ENCODE peak calls at places on chromosomes 3 and 15, in four cellular contexts. One of them, this sample, is unnamed. For H3K4me1, the result is how much of the 10 kb centered on the place peaks cover.

GRCh38 chr3:14689247-14689980 is 14.5 kb downstream of the C3orf20 start:
- DNase-seq in HepG2: no peak
- DNase-seq in HCT116: no peak
- DNase-seq in K562: no peak
- DNase-seq in this sample: no peak

GRCh38 chr15:25849431-25849921 is 13.7 kb downstream of the ATP10A start:
- DNase-seq in HCT116: no peak
- DNase-seq in K562: no peak
- DNase-seq in HepG2: no peak
- DNase-seq in this sample: no peak

GRCh38 chr3:77373619-77374018 is 333.7 kb downstream of the ROBO2 start:
- DNase-seq in K562: no peak
- DNase-seq in HepG2: no peak
- DNase-seq in HCT116: no peak
- DNase-seq in this sample: no peak

GRCh38 chr3:190013943-190014924 is 106.5 kb downstream of the P3H2 start:
- DNase-seq in HepG2: no peak
- DNase-seq in K562: no peak
- DNase-seq in HCT116: no peak
- DNase-seq in this sample: no peak

GRCh38 chr3:183188895-183189462 is 26.4 kb upstream of the LAMP3 start:
- DNase-seq in K562: peak
- DNase-seq in HepG2: peak
- DNase-seq in HCT116: peak
- DNase-seq in this sample: no peak

GRCh38 chr15:25905140-25905539 is 42.0 kb upstream of the ATP10A start:
- DNase-seq in HepG2: no peak
- DNase-seq in HCT116: no peak
- DNase-seq in K562: no peak
- DNase-seq in this sample: no peak

GRCh38 chr3:176953106-176954080 is 243.9 kb downstream of the TBL1XR1 start:
- DNase-seq in HepG2: no peak
- DNase-seq in HCT116: no peak
- DNase-seq in K562: no peak
- DNase-seq in this sample: no peak

GRCh38 chr3:138936763-138937689 is 9.9 kb downstream of the FOXL2 start:
- DNase-seq in HCT116: no peak
- DNase-seq in K562: no peak
- DNase-seq in HepG2: no peak
- DNase-seq in this sample: no peak

GRCh38 chr15:23565395-23566069 is at the start of gene MKRN3:
- DNase-seq in HCT116: peak
- DNase-seq in K562: peak
- DNase-seq in HepG2: peak
- DNase-seq in this sample: peak

GRCh38 chr15:89783111-89783860 is 7.2 kb downstream of the MESP2 start:
- DNase-seq in HCT116: no peak
- DNase-seq in K562: peak
- DNase-seq in HepG2: no peak
- DNase-seq in this sample: no peak

GRCh38 chr3:120161902-120162301 is 67.7 kb upstream of the GSK3B start:
- DNase-seq in K562: no peak
- DNase-seq in HCT116: no peak
- DNase-seq in HepG2: no peak
- DNase-seq in this sample: no peak

GRCh38 chr3:172106037-172106559 is 66.7 kb downstream of the FNDC3B start:
- DNase-seq in K562: no peak
- DNase-seq in HepG2: no peak
- DNase-seq in HCT116: no peak
- DNase-seq in this sample: no peak
- H3K4me1 ChIP-seq in K562: under half
- H3K4me1 ChIP-seq in HepG2: half or more
- H3K4me1 ChIP-seq in HCT116: under half
- H3K4me1 ChIP-seq in this sample: half or more

GRCh38 chr15:67880651-67881182 is 40.9 kb upstream of the RNU6-1 start:
- DNase-seq in K562: no peak
- DNase-seq in HCT116: no peak
- DNase-seq in HepG2: peak
- DNase-seq in this sample: no peak

GRCh38 chr15:67882487-67883227 is 42.8 kb upstream of the RNU6-1 start:
- DNase-seq in HepG2: no peak
- DNase-seq in HCT116: no peak
- DNase-seq in K562: peak
- DNase-seq in this sample: no peak

GRCh38 chr15:67883228-67883773 is 43.5 kb upstream of the RNU6-1 start:
- DNase-seq in HepG2: no peak
- DNase-seq in K562: peak
- DNase-seq in HCT116: no peak
- DNase-seq in this sample: no peak

GRCh38 chr15:67878647-67879293 is 38.9 kb upstream of the RNU6-1 start:
- DNase-seq in HepG2: no peak
- DNase-seq in HCT116: no peak
- DNase-seq in K562: no peak
- DNase-seq in this sample: no peak

GRCh38 chr15:67879440-67880129 is 39.7 kb upstream of the RNU6-1 start:
- DNase-seq in HCT116: no peak
- DNase-seq in HepG2: no peak
- DNase-seq in K562: no peak
- DNase-seq in this sample: no peak
- TF ChIP-seq TCF7L2 in HCT116: no peak
- TF ChIP-seq TCF7L2 in HepG2: no peak
- TF ChIP-seq TCF7L2 in K562: no peak
- TF ChIP-seq TCF7L2 in this sample: no peak

DNA sequence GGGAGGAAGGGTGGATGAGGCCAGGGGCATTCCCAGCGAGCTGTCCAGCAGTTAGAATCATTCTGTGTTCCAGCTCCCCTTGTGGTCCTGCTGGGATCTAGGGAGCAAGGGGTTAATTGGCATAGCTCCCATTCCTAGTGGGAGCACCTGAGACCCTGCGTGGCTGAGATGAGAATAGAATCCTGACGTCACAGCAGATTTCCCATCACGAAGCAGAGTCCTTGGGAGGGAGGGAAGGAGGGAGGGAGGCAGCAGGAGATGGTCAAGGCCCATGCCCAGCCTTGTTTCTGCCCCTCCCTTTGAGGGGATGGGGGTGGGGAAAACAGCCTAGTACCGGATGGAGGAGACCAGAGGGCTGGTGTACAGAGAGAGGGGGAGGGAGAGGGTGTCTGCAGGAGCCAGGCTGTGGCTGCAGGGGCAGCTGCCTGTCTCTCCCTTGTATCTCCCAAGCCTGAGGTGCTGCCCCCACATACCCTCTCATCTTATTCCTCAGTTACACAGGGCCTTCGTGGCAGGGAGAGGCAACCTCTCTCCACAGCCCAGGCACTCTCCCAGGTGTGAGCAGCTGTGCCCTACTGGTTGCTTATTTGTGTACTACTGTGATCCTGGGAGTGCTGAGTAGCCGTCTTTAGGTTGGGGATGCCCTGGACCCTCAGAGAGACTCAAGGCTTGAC is 5.4 kb downstream of the TYRO3 start:
- DNase-seq in HCT116: no peak
- DNase-seq in K562: peak
- DNase-seq in HepG2: peak
- DNase-seq in this sample: no peak
- TF ChIP-seq POLR2AphosphoS5 in HCT116: no peak
- TF ChIP-seq POLR2AphosphoS5 in K562: no peak
- TF ChIP-seq POLR2AphosphoS5 in HepG2: no peak
- TF ChIP-seq POLR2AphosphoS5 in this sample: no peak

DNA sequence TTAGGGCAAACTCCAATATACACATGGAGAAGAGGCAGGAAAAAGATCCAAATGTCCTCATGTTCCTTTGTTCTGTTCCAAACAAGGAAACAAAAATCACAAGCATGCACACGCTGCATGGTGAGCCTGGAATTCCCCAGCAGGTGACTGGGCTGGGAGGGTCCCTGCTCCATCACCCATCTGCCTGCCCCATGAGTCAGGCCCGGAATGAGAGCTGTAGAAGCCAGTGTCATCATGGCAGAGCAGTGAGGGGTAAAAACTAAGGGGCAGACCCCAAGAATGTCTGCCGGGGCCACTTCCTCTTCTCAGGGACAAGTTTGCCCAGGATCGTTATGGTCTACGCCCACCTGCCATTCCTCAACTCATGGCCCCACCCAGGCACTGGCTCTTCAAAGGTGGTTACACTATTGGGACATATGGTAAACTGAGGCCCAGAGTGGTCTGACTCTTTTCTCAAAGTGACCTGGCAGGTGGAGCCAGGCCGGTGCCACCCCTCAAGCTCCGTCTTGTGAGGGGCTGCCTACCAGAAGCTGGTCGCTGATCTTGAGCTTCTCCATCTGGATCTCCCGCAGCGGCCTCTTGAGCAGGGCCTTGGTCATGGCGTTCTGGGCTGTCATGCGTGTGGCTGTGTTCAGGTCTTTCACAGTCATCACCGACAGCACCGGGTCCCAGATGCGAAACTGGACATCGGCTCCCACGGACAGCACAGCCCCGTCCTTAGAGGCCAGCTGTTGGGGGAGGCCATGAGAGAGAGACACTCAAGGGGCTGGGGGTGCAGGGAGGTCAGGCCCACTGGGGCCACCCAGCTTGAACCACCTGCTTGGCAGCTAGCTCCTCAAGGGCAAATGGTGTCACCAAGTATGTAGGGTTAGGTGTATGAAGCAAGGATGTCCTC is 3.8 kb downstream of the STOML1 start:
- DNase-seq in HepG2: no peak
- DNase-seq in K562: no peak
- DNase-seq in HCT116: no peak
- DNase-seq in this sample: no peak
- H3K4me1 ChIP-seq in HepG2: under half
- H3K4me1 ChIP-seq in K562: under half
- H3K4me1 ChIP-seq in HCT116: under half
- H3K4me1 ChIP-seq in this sample: under half

DNA sequence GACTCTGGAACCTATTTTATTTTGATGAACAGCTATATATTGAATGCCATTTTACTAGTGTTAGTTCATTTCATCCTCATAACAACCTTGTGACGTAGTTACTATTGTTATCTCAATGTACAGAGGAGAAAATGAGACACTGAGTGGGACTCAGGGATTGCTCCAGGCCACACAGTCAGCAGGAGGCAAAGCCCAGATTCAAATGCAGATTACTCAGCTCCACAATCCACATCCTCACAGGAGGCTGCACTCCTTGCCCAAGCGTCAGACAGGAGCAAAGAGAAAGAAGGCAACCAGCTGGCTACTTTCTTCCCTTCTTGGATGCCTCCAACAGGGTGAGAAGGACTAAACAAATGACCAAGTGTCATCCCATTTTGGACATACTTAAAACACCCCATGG is 92.0 kb upstream of the CCDC54 start:
- DNase-seq in HCT116: no peak
- DNase-seq in HepG2: no peak
- DNase-seq in K562: no peak
- DNase-seq in this sample: no peak
- TF ChIP-seq TCF7L2 in HCT116: no peak
- TF ChIP-seq TCF7L2 in HepG2: no peak
- TF ChIP-seq TCF7L2 in K562: no peak
- TF ChIP-seq TCF7L2 in this sample: no peak

DNA sequence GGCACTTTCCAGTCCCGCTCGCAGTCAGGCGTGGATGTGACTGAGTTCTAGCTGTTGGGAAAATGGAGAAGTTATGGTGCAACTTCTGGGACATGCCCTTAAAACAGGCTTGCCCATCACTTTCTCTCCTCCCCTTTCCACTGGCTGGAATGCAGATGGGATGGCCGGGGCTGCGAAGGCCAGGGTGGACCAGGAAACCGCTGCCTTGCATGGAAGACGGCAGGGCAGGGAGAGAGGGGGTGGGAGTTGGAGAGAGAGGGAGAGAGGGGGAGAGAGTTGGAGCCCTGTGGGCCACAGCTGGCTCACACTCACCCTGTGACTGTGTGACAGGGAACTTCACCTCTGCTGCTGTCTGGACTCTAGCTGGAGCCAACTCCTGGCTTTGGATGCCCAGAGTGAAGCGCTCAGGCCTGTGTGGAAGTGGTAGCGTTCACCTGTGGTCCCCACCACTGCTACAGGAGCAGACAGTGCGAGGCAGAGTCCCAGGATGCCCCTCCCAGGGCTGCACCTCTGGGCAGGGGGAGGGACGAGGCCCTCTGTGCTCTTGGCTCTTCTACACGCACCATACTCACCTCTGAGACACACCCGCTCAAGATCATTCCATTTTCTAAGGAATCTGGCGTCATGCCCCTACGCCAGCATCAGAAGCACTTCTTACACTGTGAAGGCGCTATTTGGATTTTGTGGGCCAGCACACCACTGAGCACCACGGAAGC is 36.6 kb downstream of the KLHL25 start:
- DNase-seq in HepG2: no peak
- DNase-seq in HCT116: no peak
- DNase-seq in K562: no peak
- DNase-seq in this sample: no peak
- TF ChIP-seq POLR2AphosphoS5 in HepG2: no peak
- TF ChIP-seq POLR2AphosphoS5 in HCT116: no peak
- TF ChIP-seq POLR2AphosphoS5 in K562: no peak
- TF ChIP-seq POLR2AphosphoS5 in this sample: no peak

GRCh38 chr15:39188314-39188713 is 392.6 kb upstream of the THBS1 start:
- DNase-seq in K562: no peak
- DNase-seq in HCT116: no peak
- DNase-seq in HepG2: no peak
- DNase-seq in this sample: no peak

GRCh38 chr15:39184701-39185390 is 396.0 kb upstream of the THBS1 start:
- DNase-seq in K562: no peak
- DNase-seq in HCT116: no peak
- DNase-seq in HepG2: no peak
- DNase-seq in this sample: no peak

GRCh38 chr15:39191871-39192281 is 389.0 kb upstream of the THBS1 start:
- DNase-seq in HCT116: no peak
- DNase-seq in HepG2: peak
- DNase-seq in K562: no peak
- DNase-seq in this sample: no peak

GRCh38 chr15:39192376-39192775 is 388.5 kb upstream of the THBS1 start:
- DNase-seq in K562: no peak
- DNase-seq in HCT116: no peak
- DNase-seq in HepG2: no peak
- DNase-seq in this sample: no peak

DNA sequence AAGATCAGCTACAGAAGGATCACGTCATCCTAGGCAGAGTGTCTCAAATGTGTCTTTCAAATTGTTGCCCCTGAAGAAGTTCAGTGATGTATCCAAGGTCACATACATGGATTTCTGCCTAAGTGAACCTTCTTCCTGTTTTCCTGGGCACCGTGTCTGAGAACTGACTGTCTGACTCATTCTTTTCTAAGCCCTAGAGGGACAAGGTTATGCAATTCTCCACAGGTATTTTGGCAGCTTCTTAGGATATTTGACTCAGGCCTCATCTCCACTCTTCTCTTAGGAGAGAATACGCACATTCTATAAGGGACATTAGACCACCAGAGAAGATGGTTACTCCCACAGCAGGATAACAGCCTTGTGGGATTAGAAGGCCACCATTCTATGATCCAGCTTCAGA is 391.9 kb upstream of the THBS1 start:
- DNase-seq in K562: no peak
- DNase-seq in HCT116: peak
- DNase-seq in HepG2: peak
- DNase-seq in this sample: no peak
- H3K4me1 ChIP-seq in K562: under half
- H3K4me1 ChIP-seq in HCT116: under half
- H3K4me1 ChIP-seq in HepG2: under half
- H3K4me1 ChIP-seq in this sample: under half

This sample was measured in Panc1.